ENCODE peak calls at places on chromosomes 1 and 21, in five cellular contexts. C, E, S, J and R are unnamed samples.

GRCh38 chr1:67646145-67647035 is 38.6 kb upstream of the GADD45A start:
- DNase-seq in C (peak; percentile 53), E (peak; percentile 61), S (peak; percentile 54), J (peak; percentile 79), R (no peak)

GRCh38 chr1:244840219-244840794 is 4.8 kb downstream of the COX20 start:
- DNase-seq in C (no peak), E (no peak), S (no peak), J (no peak), R (no peak)

GRCh38 chr1:182752077-182752826 is 37.3 kb upstream of the NPL start:
- DNase-seq in C (no peak), E (peak; percentile 51), S (peak; percentile 10), J (peak; percentile 54), R (peak; percentile 28)

GRCh38 chr1:95035536-95035935 is 37.2 kb downstream of the ALG14 start:
- DNase-seq in C (no peak), E (peak; percentile 93), S (peak; percentile 93), J (peak; percentile 94), R (peak; percentile 82)

GRCh38 chr1:50420689-50421365 is 2.4 kb downstream of the DMRTA2 start:
- DNase-seq in C (no peak), E (no peak), S (no peak), J (no peak), R (no peak)

GRCh38 chr1:29517251-29518080 is 281.1 kb downstream of the PTPRU start:
- DNase-seq in C (no peak), E (no peak), S (no peak), J (no peak), R (no peak)

GRCh38 chr1:10693497-10694273 is 102.8 kb downstream of the CASZ1 start:
- DNase-seq in C (peak; percentile 66), E (no peak), S (no peak), J (no peak), R (no peak)

GRCh38 chr21:16192900-16193299 is 463.1 kb downstream of the USP25 start:
- DNase-seq in C (no peak), E (no peak), S (peak; percentile 29), J (peak; percentile 42), R (no peak)

GRCh38 chr1:66276229-66276628 is 257.7 kb upstream of the SGIP1 start:
- DNase-seq in C (no peak), E (no peak), S (no peak), J (no peak), R (no peak)
- H3K4me3 ChIP-seq in C (no peak overlapping the region), E (no peak overlapping the region), S (no peak overlapping the region), J (no peak overlapping the region), R (no peak overlapping the region)

GRCh38 chr1:204192589-204193352 is 3.5 kb downstream of the KISS1 start:
- DNase-seq in C (no peak), E (no peak), S (no peak), J (peak; percentile 18), R (no peak)

GRCh38 chr1:204188959-204189639 is 7.2 kb downstream of the KISS1 start:
- DNase-seq in C (no peak), E (no peak), S (no peak), J (no peak), R (no peak)

GRCh38 chr1:204192046-204192445 is 4.2 kb downstream of the KISS1 start:
- DNase-seq in C (no peak), E (no peak), S (no peak), J (no peak), R (no peak)

GRCh38 chr1:204191481-204191880 is 4.8 kb downstream of the KISS1 start:
- DNase-seq in C (no peak), E (no peak), S (no peak), J (no peak), R (no peak)

GRCh38 chr1:204190212-204191211 is 5.8 kb downstream of the KISS1 start:
- DNase-seq in C (no peak), E (no peak), S (peak; percentile 73), J (peak; percentile 66), R (no peak)
- H3K4me3 ChIP-seq in C (no peak overlapping the region), E (no peak overlapping the region), S (no peak overlapping the region), J (no peak overlapping the region), R (peak overlapping the region; percentile 7)

DNA sequence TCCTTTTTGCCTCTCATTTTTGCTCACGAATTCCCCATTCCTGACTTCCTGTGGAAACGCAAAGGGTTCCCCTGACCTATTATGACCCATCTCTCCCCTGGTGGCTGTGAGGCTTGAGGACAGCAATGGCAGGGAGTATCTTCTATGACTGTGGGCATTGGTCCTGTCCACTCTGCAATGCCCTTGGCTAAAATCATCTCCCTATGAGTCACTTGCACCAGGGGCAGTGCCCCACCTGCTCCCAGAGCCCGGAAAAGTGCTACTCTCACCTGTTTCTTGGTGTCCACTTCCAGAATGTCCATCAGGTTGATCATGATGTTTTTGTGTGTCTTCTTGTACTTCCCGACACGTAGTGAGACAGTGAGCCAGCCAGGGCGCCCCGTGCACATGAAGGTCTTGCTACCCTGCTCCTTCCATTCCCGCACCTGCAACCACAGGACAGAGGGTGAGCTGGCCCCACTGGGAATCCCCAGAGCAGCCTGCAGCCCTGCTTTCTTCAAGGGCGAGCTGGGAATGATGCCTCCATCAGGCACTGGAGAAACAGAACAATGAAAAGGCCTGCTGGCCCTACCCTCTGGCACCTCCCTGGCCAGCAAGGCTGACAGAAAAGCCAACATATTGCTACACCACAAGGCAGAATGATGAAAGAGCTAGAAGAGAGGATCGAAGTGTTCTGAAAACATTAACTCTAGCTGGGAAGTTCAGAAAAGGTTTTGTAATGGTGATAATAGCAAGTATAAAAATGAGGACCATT is 3.5 kb downstream of the DHCR24 start:
- DNase-seq in C (no peak), E (no peak), S (peak; percentile 73), J (peak; percentile 69), R (peak; percentile 56)
- H3K4me3 ChIP-seq in C (no peak overlapping the region), E (no peak overlapping the region), S (no peak overlapping the region), J (peak overlapping the region; percentile 5), R (peak overlapping the region; percentile 9)

DNA sequence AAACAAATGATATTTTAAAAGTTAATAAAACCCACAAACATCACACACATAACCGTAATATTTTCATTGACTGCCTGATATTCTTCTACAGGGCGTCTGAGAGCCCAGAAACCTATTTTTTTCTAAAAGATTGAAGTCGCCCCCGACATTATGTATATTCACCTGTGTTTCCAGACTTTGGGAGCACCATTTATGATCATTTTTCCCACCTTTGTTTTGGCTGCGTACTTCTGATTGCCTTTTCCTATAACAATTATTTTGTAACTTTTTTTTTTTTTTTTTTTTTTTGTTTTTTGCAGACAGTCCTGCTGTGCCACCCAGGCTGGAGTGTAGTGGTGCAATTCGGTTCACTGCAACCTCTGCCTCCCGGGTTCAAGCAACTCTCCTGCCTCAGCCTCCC is 839 bp upstream of the ACBD3 start:
- DNase-seq in C (no peak), E (no peak), S (no peak), J (no peak), R (no peak)
- H3K4me3 ChIP-seq in C (peak overlapping the region; percentile 84), E (peak overlapping the region; percentile 98), S (peak overlapping the region; percentile 98), J (peak overlapping the region; percentile 97), R (peak overlapping the region; percentile 97)

GRCh38 chr1:162530318-162530984 is 31.1 kb upstream of the UAP1 start:
- DNase-seq in C (no peak), E (no peak), S (no peak), J (no peak), R (no peak)
- H3K4me3 ChIP-seq in C (no peak overlapping the region), E (no peak overlapping the region), S (no peak overlapping the region), J (no peak overlapping the region), R (no peak overlapping the region)